ENCODE peak calls at places on chromosome 5, in nine cellular contexts. G is neural progenitor cell, Z is HCT116, X is IMR-90, S is DND-41, K is GM23248, O is H9, T is HepG2, I is GM23338. A is an unnamed sample.
A peak's percentile ranks its signal among the peaks of the same experiment; 100 is the strongest.

GRCh38 chr5:104706570-104706969 is 1144.0 kb upstream of the NUDT12 start:
- DNase-seq in I (no peak), G (no peak), T (no peak), Z (no peak), S (no peak), O (no peak), K (no peak), X (no peak), A (no peak)

GRCh38 chr5:132011561-132012384 is at the start of gene ACSL6:
- DNase-seq in X (no peak), T (no peak), Z (no peak), G (peak; percentile 76), O (peak; percentile 43), I (peak; percentile 62), S (peak; percentile 1), K (peak; percentile 50), A (no peak)

GRCh38 chr5:53479656-53480473 is 564 bp upstream of the FST start:
- DNase-seq in X (peak; percentile 73), K (peak; percentile 74), S (no peak), G (peak; percentile 82), I (peak; percentile 67), T (peak; percentile 73), Z (no peak), O (peak; percentile 57), A (no peak)

GRCh38 chr5:132668706-132669454 is 4.9 kb upstream of the IL4 start:
- DNase-seq in O (no peak), K (peak; percentile 58), Z (no peak), I (no peak), G (no peak), T (no peak), X (no peak), S (no peak), A (no peak)

GRCh38 chr5:19233573-19233972 is 754.4 kb downstream of the CDH18 start:
- DNase-seq in O (no peak), T (no peak), S (no peak), Z (no peak), I (no peak), X (no peak), G (no peak), K (no peak), A (no peak)

GRCh38 chr5:11888221-11888620 is 16.0 kb downstream of the CTNND2 start:
- DNase-seq in O (no peak), T (no peak), K (no peak), I (no peak), S (no peak), X (no peak), Z (no peak), G (no peak), A (no peak)

GRCh38 chr5:87137280-87137679 is 130.4 kb upstream of the RASA1 start:
- DNase-seq in I (no peak), X (no peak), Z (no peak), K (peak; percentile 41), S (no peak), T (no peak), G (no peak), O (no peak), A (no peak)

GRCh38 chr5:37514946-37515345 is 135.8 kb downstream of the WDR70 start:
- DNase-seq in I (no peak), Z (no peak), T (no peak), X (no peak), G (no peak), S (no peak), O (no peak), K (no peak), A (no peak)

GRCh38 chr5:548256-548655 is 24.0 kb upstream of the SLC9A3 start:
- DNase-seq in G (no peak), S (no peak), K (peak; percentile 45), Z (no peak), T (no peak), X (peak; percentile 19), O (no peak), I (no peak), A (no peak)

GRCh38 chr5:103703617-103704016 is 141.0 kb upstream of the NUDT12 start:
- DNase-seq in G (no peak), T (no peak), O (no peak), I (no peak), K (no peak), S (no peak), X (no peak), Z (no peak), A (no peak)

GRCh38 chr5:105506692-105507277 is 1944.2 kb upstream of the NUDT12 start:
- DNase-seq in K (no peak), I (peak; percentile 59), G (peak; percentile 55), X (peak; percentile 16), T (peak; percentile 12), O (peak; percentile 67), S (no peak), Z (peak; percentile 16), A (peak; percentile 1)

GRCh38 chr5:160508780-160509361 is 87.2 kb downstream of the PTTG1 start:
- DNase-seq in T (peak; percentile 76), X (peak; percentile 83), O (peak; percentile 70), Z (peak; percentile 73), G (peak; percentile 84), S (peak; percentile 80), I (peak; percentile 89), K (peak; percentile 93), A (peak; percentile 80)

GRCh38 chr5:132055441-132055807 is 5.0 kb upstream of the IL3 start:
- DNase-seq in Z (no peak), O (no peak), S (no peak), K (no peak), G (no peak), T (no peak), X (no peak), I (no peak), A (no peak)

GRCh38 chr5:82544004-82544403 is 265.9 kb upstream of the RPS23 start:
- DNase-seq in S (no peak), O (no peak), Z (no peak), T (no peak), I (peak; percentile 24), K (no peak), G (no peak), X (no peak), A (no peak)

GRCh38 chr5:33734541-33734940 is 157.2 kb downstream of the ADAMTS12 start:
- DNase-seq in O (no peak), I (peak; percentile 44), Z (no peak), X (peak; percentile 29), K (peak; percentile 30), S (no peak), T (no peak), G (peak; percentile 5), A (no peak)

GRCh38 chr5:149212203-149212951 is 59.3 kb upstream of the AFAP1L1 start:
- DNase-seq in X (peak; percentile 100), K (peak; percentile 98), S (no peak), Z (no peak), T (no peak), O (no peak), G (no peak), I (no peak), A (no peak)

GRCh38 chr5:56264417-56265025 is 31.4 kb upstream of the ANKRD55 start:
- DNase-seq in X (peak; percentile 54), G (peak; percentile 77), K (peak; percentile 80), Z (peak; percentile 61), O (peak; percentile 79), I (peak; percentile 85), S (peak; percentile 17), T (peak; percentile 59), A (peak; percentile 52)

GRCh38 chr5:38871790-38872551 is 26.2 kb downstream of the OSMR start:
- DNase-seq in T (peak; percentile 23), O (no peak), Z (peak; percentile 95), I (no peak), S (no peak), X (peak; percentile 100), G (no peak), K (peak; percentile 97), A (no peak)

DNA sequence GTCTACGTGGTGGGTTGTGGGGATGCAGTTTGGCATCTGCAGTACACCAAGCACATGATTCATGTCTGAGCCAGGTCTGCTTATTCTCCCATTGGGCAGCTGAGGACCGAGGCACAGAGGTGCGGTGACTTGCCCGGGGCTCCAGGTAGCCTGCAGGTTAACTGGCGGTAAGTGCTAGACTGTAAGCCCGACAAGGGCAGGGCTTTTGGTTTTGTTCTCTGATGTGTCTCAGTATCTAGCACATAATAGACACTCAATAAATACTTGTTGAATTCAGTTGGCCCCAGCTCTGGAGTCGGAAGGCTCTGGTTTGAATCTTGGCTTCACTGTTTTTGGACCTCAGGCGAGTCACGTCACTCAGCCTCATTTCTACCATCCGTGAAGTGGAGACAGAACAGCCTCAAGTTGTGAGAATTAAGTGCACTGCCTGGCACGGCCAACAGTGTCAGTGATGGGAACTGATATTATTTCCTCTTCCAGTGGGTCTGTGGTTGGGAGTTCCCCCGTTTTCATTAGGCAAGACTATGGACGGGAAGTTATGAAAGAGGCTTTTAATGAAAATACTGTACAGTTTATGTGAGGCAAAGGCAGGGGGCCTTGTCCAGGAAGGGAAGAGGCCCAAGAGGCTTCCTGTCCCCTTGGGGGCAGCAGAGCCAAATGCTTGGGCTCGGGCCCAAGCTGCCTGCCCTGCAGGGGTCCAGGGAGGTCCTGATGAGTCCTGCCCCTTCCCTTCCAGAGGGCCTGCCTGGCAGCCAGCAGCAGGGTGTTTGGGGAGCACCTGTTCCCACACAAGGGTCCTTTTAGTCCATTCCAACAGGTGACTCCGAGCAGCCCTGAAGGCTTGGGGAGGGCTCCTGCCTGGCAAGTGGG is 3.3 kb downstream of the PRELID1 start:
- DNase-seq in S (no peak), Z (no peak), I (peak; percentile 67), X (no peak), O (peak; percentile 66), K (peak; percentile 19), T (no peak), G (no peak), A (peak; percentile 28)
- H3K4me1 ChIP-seq in S (peaks cover 68% of the 10 kb centered on the region), Z (peaks cover 22% of the 10 kb centered on the region), I (peaks cover 14% of the 10 kb centered on the region), X (peaks cover 10% of the 10 kb centered on the region), O (no peaks in the 10 kb centered on the region), K (peaks cover 17% of the 10 kb centered on the region), T (peaks cover 44% of the 10 kb centered on the region), G (peaks cover 12% of the 10 kb centered on the region), A (peaks cover 68% of the 10 kb centered on the region)

GRCh38 chr5:173004447-173004846 is 20.9 kb downstream of the ATP6V0E1 start:
- DNase-seq in I (no peak), O (no peak), Z (no peak), G (no peak), K (no peak), X (no peak), T (no peak), S (no peak), A (no peak)
- H4K20me1 ChIP-seq in I (peaks cover 29% of the 10 kb centered on the region), O (no peaks in the 10 kb centered on the region), Z (no peaks in the 10 kb centered on the region), G (peaks cover 23% of the 10 kb centered on the region), K (peaks cover 8% of the 10 kb centered on the region), X (peaks cover 62% of the 10 kb centered on the region), T (peaks cover 2% of the 10 kb centered on the region), S (peaks cover 63% of the 10 kb centered on the region), A (peaks cover 6% of the 10 kb centered on the region)

GRCh38 chr5:172957458-172957857 is 1.8 kb upstream of the RPL26L1 start:
- DNase-seq in O (no peak), I (no peak), G (no peak), T (no peak), X (no peak), S (no peak), K (no peak), Z (no peak), A (no peak)
- H3K4me2 ChIP-seq in O (no peak overlapping the region), I (no peak overlapping the region), G (no peak overlapping the region), T (no peak overlapping the region), X (no peak overlapping the region), S (no peak overlapping the region), K (no peak overlapping the region), Z (peak overlapping the region; percentile 100), A (no peak overlapping the region)

DNA sequence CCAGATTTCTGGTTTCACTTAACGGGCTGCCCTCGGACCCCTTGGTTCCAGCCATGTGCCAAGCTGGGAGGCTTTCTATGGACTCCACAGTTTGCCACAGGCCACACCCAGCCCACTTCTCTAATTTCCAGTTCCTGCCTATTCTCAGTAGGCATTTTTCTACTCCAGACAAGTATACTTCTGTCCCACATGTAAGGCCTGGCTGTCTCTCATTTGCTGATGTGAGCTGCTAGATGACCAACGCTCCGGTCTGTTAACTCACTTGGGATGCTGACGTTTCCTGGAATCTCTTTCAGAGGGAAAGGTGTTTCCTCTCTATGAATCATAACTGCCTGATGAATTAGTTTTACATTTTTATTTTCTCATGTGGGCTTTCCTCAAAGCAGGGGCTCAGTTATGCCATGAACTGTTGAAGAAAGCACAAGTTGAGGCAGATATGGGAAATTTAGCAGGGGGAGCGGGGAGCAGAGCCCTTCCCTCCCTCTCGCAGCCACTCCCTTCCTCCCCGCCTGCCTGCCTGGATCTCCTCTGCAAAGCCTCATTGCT is 36.3 kb downstream of the ERGIC1 start:
- DNase-seq in T (no peak), K (peak; percentile 98), O (no peak), I (no peak), X (peak; percentile 97), Z (no peak), S (no peak), G (no peak), A (no peak)
- H3K4me1 ChIP-seq in T (peaks cover 82% of the 10 kb centered on the region), K (peaks cover 67% of the 10 kb centered on the region), O (peaks cover 7% of the 10 kb centered on the region), I (peaks cover 77% of the 10 kb centered on the region), X (peaks cover 50% of the 10 kb centered on the region), Z (peaks cover 39% of the 10 kb centered on the region), S (no peaks in the 10 kb centered on the region), G (peaks cover 20% of the 10 kb centered on the region), A (peaks cover 6% of the 10 kb centered on the region)

A was measured in OCI-LY7.